ENCODE peak calls at places on chromosomes 16 and 17, in nine cellular contexts. One of them, this sample, is unnamed.
A peak's percentile ranks its signal among the peaks of the same experiment; 100 is the strongest.

GRCh38 chr16:11957591-11958395 is 7.2 kb upstream of the TNFRSF17 start:
- DNase-seq in heart left ventricle: no peak
- DNase-seq in stomach: no peak
- DNase-seq in A549: no peak
- DNase-seq in A673: no peak
- DNase-seq in body of pancreas: no peak
- DNase-seq in Peyer's patch: no peak
- DNase-seq in psoas muscle: no peak
- DNase-seq in tibial nerve: no peak
- DNase-seq in this sample: no peak

GRCh38 chr17:4074831-4075495 is 67.9 kb downstream of the ZZEF1 start:
- DNase-seq in heart left ventricle: no peak
- DNase-seq in stomach: no peak
- DNase-seq in A549: peak; percentile 66
- DNase-seq in A673: peak; percentile 53
- DNase-seq in body of pancreas: peak; percentile 32
- DNase-seq in Peyer's patch: no peak
- DNase-seq in psoas muscle: no peak
- DNase-seq in tibial nerve: no peak
- DNase-seq in this sample: peak; percentile 14

GRCh38 chr16:75035410-75035968 is 36.7 kb downstream of the ZNRF1 start:
- DNase-seq in heart left ventricle: no peak
- DNase-seq in stomach: no peak
- DNase-seq in A549: no peak
- DNase-seq in A673: no peak
- DNase-seq in body of pancreas: no peak
- DNase-seq in Peyer's patch: no peak
- DNase-seq in psoas muscle: no peak
- DNase-seq in tibial nerve: no peak
- DNase-seq in this sample: no peak

GRCh38 chr17:61294777-61295176 is 104.9 kb upstream of the TBX2 start:
- DNase-seq in heart left ventricle: no peak
- DNase-seq in stomach: no peak
- DNase-seq in A549: peak; percentile 72
- DNase-seq in A673: peak; percentile 5
- DNase-seq in body of pancreas: no peak
- DNase-seq in Peyer's patch: no peak
- DNase-seq in psoas muscle: no peak
- DNase-seq in tibial nerve: no peak
- DNase-seq in this sample: peak; percentile 66

GRCh38 chr17:49193513-49194296 is 16.7 kb downstream of the GNGT2 start:
- DNase-seq in heart left ventricle: peak; percentile 54
- DNase-seq in stomach: peak; percentile 43
- DNase-seq in A549: peak; percentile 84
- DNase-seq in A673: peak; percentile 92
- DNase-seq in body of pancreas: peak; percentile 60
- DNase-seq in Peyer's patch: peak; percentile 62
- DNase-seq in psoas muscle: peak; percentile 56
- DNase-seq in tibial nerve: peak; percentile 31
- DNase-seq in this sample: peak; percentile 75

GRCh38 chr16:4795828-4796572 is 831 bp downstream of the SMIM22 start:
- DNase-seq in heart left ventricle: no peak
- DNase-seq in stomach: no peak
- DNase-seq in A549: no peak
- DNase-seq in A673: no peak
- DNase-seq in body of pancreas: no peak
- DNase-seq in Peyer's patch: no peak
- DNase-seq in psoas muscle: no peak
- DNase-seq in tibial nerve: no peak
- DNase-seq in this sample: no peak

GRCh38 chr16:31093132-31093703 is 1.4 kb downstream of the VKORC1 start:
- DNase-seq in heart left ventricle: no peak
- DNase-seq in stomach: no peak
- DNase-seq in A549: peak; percentile 31
- DNase-seq in A673: peak; percentile 49
- DNase-seq in body of pancreas: no peak
- DNase-seq in Peyer's patch: no peak
- DNase-seq in psoas muscle: peak; percentile 59
- DNase-seq in tibial nerve: no peak
- DNase-seq in this sample: peak; percentile 49

GRCh38 chr17:66403846-66404597 is 101.6 kb downstream of the PRKCA start:
- DNase-seq in heart left ventricle: no peak
- DNase-seq in stomach: no peak
- DNase-seq in A549: no peak
- DNase-seq in A673: no peak
- DNase-seq in body of pancreas: no peak
- DNase-seq in Peyer's patch: no peak
- DNase-seq in psoas muscle: no peak
- DNase-seq in tibial nerve: no peak
- DNase-seq in this sample: no peak

GRCh38 chr16:69367980-69368379 is 16.4 kb upstream of the TMED6 start:
- DNase-seq in heart left ventricle: no peak
- DNase-seq in stomach: no peak
- DNase-seq in A549: no peak
- DNase-seq in A673: no peak
- DNase-seq in body of pancreas: no peak
- DNase-seq in Peyer's patch: no peak
- DNase-seq in psoas muscle: no peak
- DNase-seq in tibial nerve: no peak
- DNase-seq in this sample: no peak

GRCh38 chr16:53612003-53612402 is 91.7 kb downstream of the RPGRIP1L start:
- DNase-seq in heart left ventricle: no peak
- DNase-seq in stomach: no peak
- DNase-seq in A549: no peak
- DNase-seq in A673: no peak
- DNase-seq in body of pancreas: no peak
- DNase-seq in Peyer's patch: no peak
- DNase-seq in psoas muscle: no peak
- DNase-seq in tibial nerve: no peak
- DNase-seq in this sample: no peak

GRCh38 chr17:58338454-58338841 is 9.9 kb upstream of the TSPOAP1 start:
- DNase-seq in heart left ventricle: no peak
- DNase-seq in stomach: no peak
- DNase-seq in A549: no peak
- DNase-seq in A673: no peak
- DNase-seq in body of pancreas: no peak
- DNase-seq in Peyer's patch: no peak
- DNase-seq in psoas muscle: no peak
- DNase-seq in tibial nerve: no peak
- DNase-seq in this sample: no peak

GRCh38 chr17:78764871-78765270 is 17.2 kb downstream of the CYTH1 start:
- DNase-seq in heart left ventricle: no peak
- DNase-seq in stomach: no peak
- DNase-seq in A549: no peak
- DNase-seq in A673: no peak
- DNase-seq in body of pancreas: no peak
- DNase-seq in Peyer's patch: no peak
- DNase-seq in psoas muscle: no peak
- DNase-seq in tibial nerve: no peak
- DNase-seq in this sample: no peak
- H3K4me1 ChIP-seq in heart left ventricle: peaks cover 21% of the 10 kb centered on the region
- H3K4me1 ChIP-seq in stomach: peaks cover 65% of the 10 kb centered on the region
- H3K4me1 ChIP-seq in A549: peaks cover 3% of the 10 kb centered on the region
- H3K4me1 ChIP-seq in A673: peaks cover 7% of the 10 kb centered on the region
- H3K4me1 ChIP-seq in body of pancreas: peaks cover 21% of the 10 kb centered on the region
- H3K4me1 ChIP-seq in Peyer's patch: peaks cover under 1% of the 10 kb centered on the region
- H3K4me1 ChIP-seq in psoas muscle: peaks cover 64% of the 10 kb centered on the region
- H3K4me1 ChIP-seq in tibial nerve: peaks cover 17% of the 10 kb centered on the region
- H3K4me1 ChIP-seq in this sample: no peaks in the 10 kb centered on the region

DNA sequence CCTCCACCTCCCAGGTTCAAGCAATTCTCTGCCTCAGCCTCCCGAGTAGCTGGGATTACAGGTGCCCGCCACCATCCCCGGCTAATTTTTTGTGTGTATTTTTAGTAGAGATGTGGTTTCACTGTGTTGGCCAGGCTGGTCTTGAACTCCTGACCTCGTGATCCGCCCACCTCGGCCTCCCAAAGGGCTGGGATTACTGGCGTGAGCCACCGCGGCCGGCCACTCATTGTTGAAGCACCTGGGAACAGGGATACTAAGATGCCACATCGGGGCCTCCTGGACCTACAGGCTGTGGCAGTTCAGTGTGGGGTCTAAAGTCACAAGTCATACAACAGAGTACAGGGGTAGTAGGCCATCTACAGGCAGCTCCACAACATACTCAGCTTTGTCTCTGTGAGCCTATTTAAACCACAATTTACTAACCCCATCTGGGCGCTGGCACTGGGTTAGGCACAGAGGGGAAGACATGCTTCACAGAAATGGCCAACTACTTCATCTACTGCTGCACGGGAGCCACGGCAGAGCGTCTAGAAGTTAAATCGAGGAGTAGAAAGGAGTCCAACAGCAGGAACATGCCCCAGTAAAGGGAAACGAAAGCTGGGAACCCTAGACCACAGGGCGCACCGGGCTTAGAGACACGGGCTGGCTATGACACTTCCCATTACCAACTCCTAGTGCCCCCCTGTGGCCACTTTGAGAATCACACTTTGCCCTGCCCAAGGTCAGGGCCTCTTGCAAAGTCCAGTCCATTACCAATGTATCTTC is 4.3 kb downstream of the VAMP2 start:
- DNase-seq in heart left ventricle: peak; percentile 91
- DNase-seq in stomach: peak; percentile 97
- DNase-seq in A549: peak; percentile 95
- DNase-seq in A673: peak; percentile 88
- DNase-seq in body of pancreas: peak; percentile 95
- DNase-seq in Peyer's patch: peak; percentile 95
- DNase-seq in psoas muscle: peak; percentile 96
- DNase-seq in tibial nerve: peak; percentile 96
- DNase-seq in this sample: peak; percentile 67
- H3K4me1 ChIP-seq in heart left ventricle: peaks cover 36% of the 10 kb centered on the region
- H3K4me1 ChIP-seq in stomach: peaks cover 61% of the 10 kb centered on the region
- H3K4me1 ChIP-seq in A549: peaks cover 49% of the 10 kb centered on the region
- H3K4me1 ChIP-seq in A673: peaks cover 41% of the 10 kb centered on the region
- H3K4me1 ChIP-seq in body of pancreas: peaks cover 62% of the 10 kb centered on the region
- H3K4me1 ChIP-seq in Peyer's patch: peaks cover 3% of the 10 kb centered on the region
- H3K4me1 ChIP-seq in psoas muscle: peaks cover 25% of the 10 kb centered on the region
- H3K4me1 ChIP-seq in tibial nerve: peaks cover 28% of the 10 kb centered on the region
- H3K4me1 ChIP-seq in this sample: peaks cover 55% of the 10 kb centered on the region

DNA sequence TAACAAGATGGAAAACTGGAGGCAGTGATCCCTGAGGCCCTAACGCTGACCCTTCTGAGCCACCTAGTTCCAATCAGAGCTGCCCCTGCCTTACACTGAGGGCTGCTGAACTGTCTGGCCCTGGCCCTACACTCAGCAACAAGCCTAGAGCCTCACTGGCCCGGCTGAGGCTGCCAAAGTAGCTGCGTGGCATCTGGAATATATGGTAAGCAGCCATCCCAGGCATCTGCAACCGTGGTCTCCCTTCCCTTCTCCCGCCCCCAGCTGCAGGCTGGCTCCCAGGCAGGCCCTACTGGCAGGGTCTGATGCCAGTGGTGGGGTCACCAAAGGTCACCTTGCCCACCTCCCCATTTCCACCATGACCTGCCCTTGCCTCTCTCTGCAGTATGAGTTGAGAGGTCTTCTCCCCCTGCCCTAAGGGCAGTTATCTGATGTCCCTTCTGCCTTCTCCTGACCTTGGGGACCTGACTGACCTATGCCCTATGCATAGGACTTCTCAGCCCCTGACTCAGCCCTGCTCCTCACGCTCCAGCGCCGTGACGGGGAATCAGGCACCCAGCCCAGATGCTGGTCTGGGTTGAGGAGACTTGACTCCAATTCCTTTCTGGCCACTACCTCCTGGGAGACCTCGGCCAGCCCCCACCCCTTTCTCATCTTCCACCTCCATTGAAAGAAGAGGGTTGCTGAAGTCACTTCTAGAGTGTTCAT is 45.3 kb downstream of the CPNE2 start:
- DNase-seq in heart left ventricle: no peak
- DNase-seq in stomach: no peak
- DNase-seq in A549: no peak
- DNase-seq in A673: no peak
- DNase-seq in body of pancreas: no peak
- DNase-seq in Peyer's patch: no peak
- DNase-seq in psoas muscle: no peak
- DNase-seq in tibial nerve: no peak
- DNase-seq in this sample: no peak
- H3K4me1 ChIP-seq in heart left ventricle: peaks cover 15% of the 10 kb centered on the region
- H3K4me1 ChIP-seq in stomach: peaks cover 4% of the 10 kb centered on the region
- H3K4me1 ChIP-seq in A549: no peaks in the 10 kb centered on the region
- H3K4me1 ChIP-seq in A673: peaks cover 26% of the 10 kb centered on the region
- H3K4me1 ChIP-seq in body of pancreas: no peaks in the 10 kb centered on the region
- H3K4me1 ChIP-seq in Peyer's patch: no peaks in the 10 kb centered on the region
- H3K4me1 ChIP-seq in psoas muscle: no peaks in the 10 kb centered on the region
- H3K4me1 ChIP-seq in tibial nerve: peaks cover 8% of the 10 kb centered on the region
- H3K4me1 ChIP-seq in this sample: no peaks in the 10 kb centered on the region

DNA sequence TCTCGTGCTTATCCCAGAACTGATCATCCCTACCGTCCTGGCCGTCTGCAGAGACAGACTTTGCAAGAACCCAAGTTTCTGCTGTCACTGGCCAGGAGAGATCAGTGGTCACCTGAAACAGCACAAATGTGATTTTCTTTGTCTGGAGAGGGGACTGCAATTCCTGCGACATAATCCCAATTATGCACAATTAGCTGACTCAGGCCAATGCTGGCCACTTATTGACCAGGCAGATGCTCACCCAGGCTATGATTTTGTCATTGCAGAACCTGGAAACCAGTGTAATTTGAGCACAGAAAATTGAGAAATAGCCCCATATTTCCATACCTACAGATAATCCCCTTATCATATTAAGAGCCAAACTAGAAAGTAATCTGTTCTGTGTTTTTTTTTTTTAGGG is 34.7 kb downstream of the SALL1 start:
- DNase-seq in heart left ventricle: no peak
- DNase-seq in stomach: no peak
- DNase-seq in A549: no peak
- DNase-seq in A673: no peak
- DNase-seq in body of pancreas: no peak
- DNase-seq in Peyer's patch: no peak
- DNase-seq in psoas muscle: no peak
- DNase-seq in tibial nerve: no peak
- DNase-seq in this sample: no peak
- H3K4me1 ChIP-seq in heart left ventricle: peaks cover 5% of the 10 kb centered on the region
- H3K4me1 ChIP-seq in stomach: peaks cover 11% of the 10 kb centered on the region
- H3K4me1 ChIP-seq in A549: no peaks in the 10 kb centered on the region
- H3K4me1 ChIP-seq in A673: peaks cover 10% of the 10 kb centered on the region
- H3K4me1 ChIP-seq in body of pancreas: no peaks in the 10 kb centered on the region
- H3K4me1 ChIP-seq in Peyer's patch: no peaks in the 10 kb centered on the region
- H3K4me1 ChIP-seq in psoas muscle: no peaks in the 10 kb centered on the region
- H3K4me1 ChIP-seq in tibial nerve: peaks cover 7% of the 10 kb centered on the region
- H3K4me1 ChIP-seq in this sample: peaks cover 23% of the 10 kb centered on the region

DNA sequence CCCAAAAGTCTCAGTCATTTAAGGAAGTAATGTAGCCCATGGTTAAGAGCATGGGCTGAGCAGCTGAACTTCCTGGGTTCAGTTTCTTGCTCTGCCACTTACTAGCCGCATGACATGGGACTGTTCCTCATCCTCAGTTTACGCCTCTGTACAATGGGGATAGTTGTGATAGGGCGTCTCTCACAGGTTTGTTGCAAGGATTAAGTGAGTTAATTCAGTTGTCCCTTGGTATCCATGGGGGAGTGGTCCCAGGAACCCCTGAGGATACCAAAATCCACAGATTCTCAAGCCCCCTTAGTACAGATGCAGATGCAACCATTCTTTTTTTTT is 76.8 kb downstream of the KSR1 start:
- DNase-seq in heart left ventricle: no peak
- DNase-seq in stomach: no peak
- DNase-seq in A549: no peak
- DNase-seq in A673: no peak
- DNase-seq in body of pancreas: no peak
- DNase-seq in Peyer's patch: no peak
- DNase-seq in psoas muscle: no peak
- DNase-seq in tibial nerve: no peak
- DNase-seq in this sample: no peak
- H3K4me1 ChIP-seq in heart left ventricle: peaks cover 13% of the 10 kb centered on the region
- H3K4me1 ChIP-seq in stomach: peaks cover 51% of the 10 kb centered on the region
- H3K4me1 ChIP-seq in A549: peaks cover 95% of the 10 kb centered on the region
- H3K4me1 ChIP-seq in A673: peaks cover 36% of the 10 kb centered on the region
- H3K4me1 ChIP-seq in body of pancreas: peaks cover 91% of the 10 kb centered on the region
- H3K4me1 ChIP-seq in Peyer's patch: peaks cover 9% of the 10 kb centered on the region
- H3K4me1 ChIP-seq in psoas muscle: no peaks in the 10 kb centered on the region
- H3K4me1 ChIP-seq in tibial nerve: peaks cover 45% of the 10 kb centered on the region
- H3K4me1 ChIP-seq in this sample: peaks cover 92% of the 10 kb centered on the region

GRCh38 chr16:60064026-60064425 is 1329.9 kb upstream of the GOT2 start:
- DNase-seq in heart left ventricle: no peak
- DNase-seq in stomach: no peak
- DNase-seq in A549: no peak
- DNase-seq in A673: no peak
- DNase-seq in body of pancreas: no peak
- DNase-seq in Peyer's patch: no peak
- DNase-seq in psoas muscle: no peak
- DNase-seq in tibial nerve: no peak
- DNase-seq in this sample: no peak
- H3K4me1 ChIP-seq in heart left ventricle: no peaks in the 10 kb centered on the region
- H3K4me1 ChIP-seq in stomach: no peaks in the 10 kb centered on the region
- H3K4me1 ChIP-seq in A549: no peaks in the 10 kb centered on the region
- H3K4me1 ChIP-seq in A673: no peaks in the 10 kb centered on the region
- H3K4me1 ChIP-seq in body of pancreas: no peaks in the 10 kb centered on the region
- H3K4me1 ChIP-seq in Peyer's patch: no peaks in the 10 kb centered on the region
- H3K4me1 ChIP-seq in psoas muscle: no peaks in the 10 kb centered on the region
- H3K4me1 ChIP-seq in tibial nerve: no peaks in the 10 kb centered on the region
- H3K4me1 ChIP-seq in this sample: no peaks in the 10 kb centered on the region